ENCODE peak calls at places on chromosomes 5 and 9, in eight cellular contexts. A is DND-41, C is body of pancreas, F is thyroid gland, P is left ventricle myocardium inferior, N is spleen, M is lower lobe of right lung, V is AG04450. R is an unnamed sample. For H3K9me3, the result is how much of the 10 kb centered on the place peaks cover.

GRCh38 chr5:14178671-14179211 is 35.6 kb downstream of the TRIO start:
- DNase-seq in A (no peak), C (no peak), F (no peak), P (no peak), N (no peak), M (no peak), V (no peak), R (no peak)

GRCh38 chr9:36041491-36041890 is 4.8 kb downstream of the RECK start:
- DNase-seq in A (no peak), C (no peak), F (no peak), P (no peak), N (no peak), M (no peak), V (no peak), R (no peak)

GRCh38 chr5:1380011-1380817 is 35.3 kb upstream of the CLPTM1L start:
- DNase-seq in A (no peak), C (peak), F (peak), P (peak), N (peak), M (peak), V (no peak), R (no peak)

GRCh38 chr5:26833596-26833995 is 204.8 kb downstream of the CDH9 start:
- DNase-seq in A (no peak), C (no peak), F (no peak), P (no peak), N (no peak), M (no peak), V (no peak), R (no peak)

GRCh38 chr5:162096448-162096847 is 28.9 kb downstream of the GABRG2 start:
- DNase-seq in A (no peak), C (no peak), F (no peak), P (no peak), N (no peak), M (no peak), V (no peak), R (no peak)

GRCh38 chr9:135284386-135285134 is 195.0 kb upstream of the PPP1R26 start:
- DNase-seq in A (no peak), C (no peak), F (no peak), P (no peak), N (no peak), M (no peak), V (no peak), R (no peak)

GRCh38 chr5:163760498-163760897 is 255.1 kb downstream of the MAT2B start:
- DNase-seq in A (no peak), C (no peak), F (no peak), P (no peak), N (no peak), M (no peak), V (peak), R (no peak)

GRCh38 chr9:20373263-20373662 is 249.0 kb downstream of the MLLT3 start:
- DNase-seq in A (no peak), C (no peak), F (no peak), P (no peak), N (no peak), M (no peak), V (no peak), R (no peak)

GRCh38 chr9:12680757-12681156 is 12.4 kb upstream of the TYRP1 start:
- DNase-seq in A (no peak), C (no peak), F (no peak), P (no peak), N (no peak), M (no peak), V (no peak), R (no peak)

GRCh38 chr5:34534237-34535108 is 121.7 kb upstream of the RAI14 start:
- DNase-seq in A (no peak), C (no peak), F (no peak), P (no peak), N (no peak), M (no peak), V (peak), R (no peak)

GRCh38 chr5:77343165-77343564 is 132.7 kb downstream of the PDE8B start:
- DNase-seq in A (no peak), C (no peak), F (no peak), P (no peak), N (no peak), M (no peak), V (no peak), R (no peak)

GRCh38 chr9:69376651-69377050 is 51.6 kb downstream of the ENTREP1 start:
- DNase-seq in A (no peak), C (no peak), F (peak), P (no peak), N (no peak), M (peak), V (peak), R (no peak)

GRCh38 chr9:132587484-132587858 is 5.1 kb downstream of the BARHL1 start:
- DNase-seq in A (no peak), C (no peak), F (no peak), P (no peak), N (no peak), M (no peak), V (no peak), R (peak)

GRCh38 chr5:119016125-119016774 is 27.9 kb upstream of the DTWD2 start:
- DNase-seq in A (no peak), C (no peak), F (no peak), P (no peak), N (peak), M (no peak), V (no peak), R (no peak)

DNA sequence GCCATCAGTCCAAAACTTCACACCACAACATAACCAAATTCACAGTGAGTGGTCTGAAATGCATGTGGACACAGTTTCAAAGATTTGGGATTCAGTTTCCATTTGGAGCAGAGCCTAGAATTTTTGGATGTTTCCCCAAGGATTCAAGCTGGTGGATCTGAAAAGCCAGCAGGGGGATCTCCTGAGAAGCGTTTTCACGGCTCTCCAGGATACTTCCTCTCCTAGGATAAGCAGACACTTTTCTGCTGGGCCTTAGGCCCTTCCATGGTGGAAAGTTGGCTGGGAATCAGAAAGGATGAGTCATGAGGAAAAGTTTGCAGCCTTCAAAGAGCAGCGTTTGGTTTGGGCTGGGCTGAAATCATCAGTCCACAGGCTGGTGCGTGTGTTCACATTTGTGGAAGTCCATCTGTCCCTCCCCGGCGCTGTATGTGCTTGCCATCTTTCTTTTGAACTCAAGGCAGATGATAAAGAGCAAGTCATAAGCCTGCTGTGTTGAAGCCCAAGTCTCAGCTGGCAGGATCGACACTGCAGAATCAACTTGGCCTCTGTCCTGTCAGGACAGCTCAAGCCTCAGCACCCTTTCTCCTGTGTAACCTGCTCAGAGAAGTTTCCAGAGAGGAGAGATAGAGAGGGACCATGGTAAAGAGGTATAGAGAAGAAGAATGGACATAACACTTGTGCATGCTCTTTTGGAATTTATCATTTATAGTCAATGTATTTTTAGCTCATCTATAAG is 152.6 kb upstream of the MSX2 start:
- DNase-seq in A (no peak), C (peak), F (peak), P (peak), N (no peak), M (no peak), V (peak), R (peak)
- TF ChIP-seq CTCF in A (no peak), C (no peak), F (no peak), P (peak), N (no peak), M (no peak), V (peak), R (peak)

DNA sequence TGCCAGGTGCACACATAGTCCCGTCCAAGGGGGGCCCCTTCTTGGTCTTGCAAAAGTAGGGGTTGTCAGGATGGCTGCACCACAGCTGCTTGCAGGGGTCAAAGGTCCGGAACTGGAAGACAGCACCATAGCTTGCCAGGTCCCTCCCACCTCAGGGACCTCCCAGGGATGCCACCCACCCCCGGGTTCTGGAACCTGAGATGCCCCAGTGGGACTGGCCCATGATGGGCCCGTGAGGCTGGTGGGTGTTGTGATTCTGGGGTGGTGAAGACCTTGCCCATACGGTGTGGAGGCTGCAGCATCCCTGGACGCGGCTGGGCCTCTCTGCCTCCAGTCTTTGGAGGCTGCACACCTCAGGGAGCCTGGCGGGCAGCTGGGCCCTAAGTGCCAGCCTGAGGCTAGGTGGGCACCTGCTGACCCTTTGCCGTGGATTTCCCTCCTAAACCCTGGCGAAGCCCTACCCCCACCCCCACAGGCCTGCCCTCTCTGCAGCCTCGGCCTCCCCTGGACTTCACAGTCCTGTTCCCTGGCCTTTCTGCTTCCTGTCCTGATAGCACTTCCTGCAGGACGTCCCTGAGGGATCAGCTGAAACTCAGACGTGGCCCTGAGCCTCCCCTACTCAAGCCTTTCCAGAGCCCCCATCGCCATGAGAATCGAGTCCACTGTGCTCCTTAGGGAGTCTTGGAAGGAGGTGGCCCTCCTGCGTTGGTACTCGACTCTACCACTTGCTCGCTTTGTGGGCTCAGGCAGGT is 92.1 kb downstream of the ZNF354C start:
- DNase-seq in A (no peak), C (no peak), F (no peak), P (no peak), N (peak), M (peak), V (no peak), R (peak)
- H3K9me3 ChIP-seq in A (under half), C (under half), F (under half), P (under half), N (under half), M (under half), V (under half), R (under half)

DNA sequence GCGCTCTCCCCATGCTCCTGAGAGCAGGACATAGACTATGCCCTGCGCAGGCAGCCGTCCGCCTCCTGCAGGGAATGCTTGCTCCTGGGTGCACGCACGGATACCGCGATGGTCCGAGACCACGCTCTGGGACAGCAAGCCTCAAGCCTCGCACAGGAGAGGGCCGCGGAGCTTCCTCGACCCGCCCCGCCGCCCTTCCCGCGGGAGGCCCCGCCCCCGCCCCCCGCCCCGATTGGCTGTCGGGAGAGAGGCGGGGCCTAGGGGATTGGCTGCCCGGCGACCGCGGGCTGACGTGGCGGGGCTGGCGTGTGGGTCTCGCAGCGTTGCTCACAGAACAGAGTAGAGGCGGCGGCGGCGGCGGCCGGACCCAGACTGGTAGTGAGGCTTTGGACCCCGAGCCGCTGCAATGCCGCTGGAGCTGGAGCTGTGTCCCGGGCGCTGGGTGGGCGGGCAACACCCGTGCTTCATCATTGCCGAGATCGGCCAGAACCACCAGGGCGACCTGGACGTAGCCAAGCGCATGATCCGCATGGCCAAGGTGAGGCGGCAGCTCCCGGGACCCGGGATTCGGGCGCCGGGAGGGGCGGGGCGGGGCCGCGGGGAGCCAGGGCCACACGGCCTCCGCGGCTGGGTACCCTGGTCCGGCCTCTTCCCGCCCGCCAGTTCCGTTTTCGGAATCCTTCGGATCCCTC is at the start of gene NANS:
- DNase-seq in A (peak), C (peak), F (peak), P (peak), N (peak), M (peak), V (peak), R (peak)
- TF ChIP-seq CTCF in A (no peak), C (no peak), F (no peak), P (no peak), N (no peak), M (no peak), V (peak), R (no peak)

GRCh38 chr9:969693-970309 is 6.7 kb upstream of the DMRT3 start:
- DNase-seq in A (no peak), C (no peak), F (no peak), P (no peak), N (no peak), M (no peak), V (no peak), R (no peak)

GRCh38 chr9:972512-973294 is 3.8 kb upstream of the DMRT3 start:
- DNase-seq in A (no peak), C (no peak), F (no peak), P (no peak), N (no peak), M (no peak), V (no peak), R (no peak)

GRCh38 chr9:973295-973842 is 3.1 kb upstream of the DMRT3 start:
- DNase-seq in A (no peak), C (no peak), F (no peak), P (no peak), N (no peak), M (no peak), V (no peak), R (no peak)

GRCh38 chr9:970310-971002 is 6.0 kb upstream of the DMRT3 start:
- DNase-seq in A (no peak), C (no peak), F (no peak), P (no peak), N (no peak), M (no peak), V (no peak), R (no peak)

DNA sequence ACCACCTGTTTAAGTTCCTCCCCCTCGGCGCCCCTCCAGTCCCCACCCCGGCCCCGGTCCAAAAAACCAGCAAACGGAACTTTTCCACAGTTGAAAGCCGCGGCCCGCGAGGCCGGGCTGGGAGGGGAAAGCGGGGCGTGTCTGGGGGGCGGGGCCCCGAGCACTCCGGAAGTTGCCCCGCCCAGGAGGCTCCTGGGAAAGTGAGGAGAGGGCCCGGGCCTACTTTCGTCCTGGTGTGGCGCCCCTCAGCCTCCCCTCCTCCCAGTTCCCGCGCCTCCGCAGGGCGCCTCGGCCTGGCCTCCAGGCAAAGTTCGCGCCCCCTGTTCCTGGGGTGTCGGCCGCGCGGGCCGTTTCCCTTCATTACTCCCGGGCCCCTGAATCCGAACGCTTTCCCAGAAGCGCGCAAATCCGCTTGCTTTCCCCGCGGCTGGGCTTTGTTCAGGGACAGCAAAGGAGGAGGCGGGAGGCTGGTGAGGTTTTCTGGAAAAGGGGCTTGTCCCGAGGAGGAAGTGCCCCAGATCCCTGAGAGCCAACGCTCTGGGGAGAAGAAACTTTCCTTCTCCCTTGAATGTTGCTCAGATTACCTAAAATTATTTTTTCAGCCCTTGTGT is 4.4 kb upstream of the DMRT3 start:
- DNase-seq in A (no peak), C (peak), F (peak), P (no peak), N (no peak), M (no peak), V (no peak), R (no peak)
- H3K9me3 ChIP-seq in A (under half), C (under half), F (under half), P (under half), N (under half), M (under half), V (under half), R (under half)

GRCh38 chr9:126611188-126611587 is 2.5 kb upstream of the LMX1B start:
- DNase-seq in A (no peak), C (no peak), F (no peak), P (no peak), N (no peak), M (no peak), V (no peak), R (peak)
- TF ChIP-seq CTCF in A (no peak), C (no peak), F (no peak), P (no peak), N (no peak), M (no peak), V (no peak), R (no peak)

DNA sequence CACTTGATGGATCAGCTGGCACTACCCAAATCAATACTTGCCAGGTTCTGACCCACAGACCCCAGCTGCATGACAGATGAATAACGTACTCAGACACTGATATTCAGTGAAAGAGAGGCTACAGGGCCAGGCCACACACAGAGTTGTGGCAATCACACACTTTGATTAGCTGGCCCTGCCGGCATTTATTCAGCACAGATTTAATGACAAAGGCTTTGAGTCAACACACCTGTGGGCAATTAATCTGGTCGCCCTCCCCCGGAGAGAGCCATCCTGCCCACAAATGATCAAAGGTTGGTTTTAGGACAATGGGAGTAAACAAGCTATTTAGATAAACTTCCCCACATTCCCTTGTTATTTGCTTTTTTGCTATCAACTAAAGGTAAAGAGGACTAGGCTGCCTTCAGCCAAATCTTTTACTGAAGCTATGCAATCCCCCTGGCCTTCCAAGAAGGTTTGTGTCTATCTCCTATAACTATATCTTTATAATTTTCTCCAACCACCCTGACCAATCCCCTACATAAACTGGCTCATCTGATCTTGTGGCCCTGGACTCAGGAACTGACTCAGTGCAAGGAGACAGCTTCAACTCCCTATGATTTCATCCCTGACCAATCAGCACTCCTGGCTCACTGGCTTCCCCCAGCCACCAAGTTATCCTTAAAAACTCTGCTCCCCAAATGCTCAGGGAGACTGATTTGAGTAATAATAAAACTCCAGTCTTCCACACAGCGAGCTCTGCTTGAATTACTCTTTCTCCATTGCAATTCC is 12.7 kb upstream of the TRIM32 start:
- DNase-seq in A (no peak), C (no peak), F (no peak), P (no peak), N (no peak), M (no peak), V (no peak), R (no peak)
- H3K9me3 ChIP-seq in A (under half), C (under half), F (under half), P (under half), N (under half), M (under half), V (under half), R (under half)

GRCh38 chr9:16912197-16912596 is 41.7 kb upstream of the BNC2 start:
- DNase-seq in A (no peak), C (no peak), F (no peak), P (no peak), N (no peak), M (no peak), V (no peak), R (no peak)
- TF ChIP-seq CTCF in A (no peak), C (no peak), F (no peak), P (no peak), N (no peak), M (no peak), V (no peak), R (no peak)

R was measured in RWPE2.